ENCODE peak calls at places on chromosomes 12 and 14, in eight cellular contexts. K is heart left ventricle, I is DND-41, T is right atrium auricular region, X is AG09309, E is fibroblast of the aortic adventitia, L is AG09319, O is HCT116. A is an unnamed sample.

GRCh38 chr12:15603461-15604085 is 185.6 kb downstream of the EPS8 start:
- DNase-seq in K (no peak), I (no peak), T (no peak), X (no peak), E (no peak), L (no peak), O (no peak), A (no peak)

GRCh38 chr14:95504135-95505029 is 12.1 kb downstream of the SYNE3 start:
- DNase-seq in K (no peak), I (no peak), T (no peak), X (no peak), E (peak; percentile 91), L (no peak), O (no peak), A (no peak)

GRCh38 chr12:47903151-47903611 is 1.6 kb downstream of the VDR start:
- DNase-seq in K (no peak), I (no peak), T (no peak), X (peak; percentile 45), E (peak; percentile 96), L (peak; percentile 64), O (no peak), A (peak; percentile 43)

GRCh38 chr12:69388371-69388770 is 28.8 kb downstream of the YEATS4 start:
- DNase-seq in K (no peak), I (no peak), T (no peak), X (peak; percentile 53), E (peak; percentile 85), L (peak; percentile 47), O (peak; percentile 34), A (peak; percentile 11)

GRCh38 chr14:51155331-51155730 is 60.4 kb upstream of the TRIM9 start:
- DNase-seq in K (no peak), I (no peak), T (no peak), X (no peak), E (no peak), L (no peak), O (no peak), A (no peak)

GRCh38 chr14:22850944-22851790 is 14.8 kb downstream of the MMP14 start:
- DNase-seq in K (peak; percentile 96), I (no peak), T (peak; percentile 93), X (peak; percentile 97), E (peak; percentile 96), L (peak; percentile 93), O (no peak), A (peak; percentile 14)

GRCh38 chr12:47700263-47700662 is 5.6 kb downstream of the RPAP3 start:
- DNase-seq in K (no peak), I (no peak), T (no peak), X (no peak), E (no peak), L (no peak), O (no peak), A (no peak)

GRCh38 chr12:109625131-109625559 is 51.6 kb downstream of the MVK start:
- DNase-seq in K (peak; percentile 46), I (no peak), T (no peak), X (peak; percentile 14), E (peak; percentile 8), L (no peak), O (peak; percentile 31), A (no peak)

GRCh38 chr12:26471560-26471959 is 276.2 kb downstream of the SSPN start:
- DNase-seq in K (no peak), I (no peak), T (no peak), X (peak; percentile 21), E (peak; percentile 75), L (peak; percentile 5), O (no peak), A (peak; percentile 74)

GRCh38 chr12:1668833-1669543 is 21.9 kb upstream of the ADIPOR2 start:
- DNase-seq in K (peak; percentile 91), I (no peak), T (peak; percentile 74), X (no peak), E (no peak), L (no peak), O (no peak), A (no peak)

GRCh38 chr14:23481362-23481970 is 12.0 kb downstream of the NGDN start:
- DNase-seq in K (no peak), I (peak; percentile 31), T (no peak), X (no peak), E (peak; percentile 32), L (no peak), O (no peak), A (no peak)

GRCh38 chr12:67881565-67881964 is 107.7 kb upstream of the IFNG-AS1 start:
- DNase-seq in K (no peak), I (no peak), T (no peak), X (no peak), E (no peak), L (no peak), O (no peak), A (no peak)

GRCh38 chr12:116202940-116203339 is 74.6 kb downstream of the MED13L start:
- DNase-seq in K (no peak), I (no peak), T (no peak), X (no peak), E (peak; percentile 21), L (no peak), O (no peak), A (no peak)
- TF ChIP-seq CTCF in K (no peak), I (no peak), T (no peak), X (peak; percentile 32), E (peak; percentile 20), L (peak; percentile 40), O (no peak), A (no peak)

DNA sequence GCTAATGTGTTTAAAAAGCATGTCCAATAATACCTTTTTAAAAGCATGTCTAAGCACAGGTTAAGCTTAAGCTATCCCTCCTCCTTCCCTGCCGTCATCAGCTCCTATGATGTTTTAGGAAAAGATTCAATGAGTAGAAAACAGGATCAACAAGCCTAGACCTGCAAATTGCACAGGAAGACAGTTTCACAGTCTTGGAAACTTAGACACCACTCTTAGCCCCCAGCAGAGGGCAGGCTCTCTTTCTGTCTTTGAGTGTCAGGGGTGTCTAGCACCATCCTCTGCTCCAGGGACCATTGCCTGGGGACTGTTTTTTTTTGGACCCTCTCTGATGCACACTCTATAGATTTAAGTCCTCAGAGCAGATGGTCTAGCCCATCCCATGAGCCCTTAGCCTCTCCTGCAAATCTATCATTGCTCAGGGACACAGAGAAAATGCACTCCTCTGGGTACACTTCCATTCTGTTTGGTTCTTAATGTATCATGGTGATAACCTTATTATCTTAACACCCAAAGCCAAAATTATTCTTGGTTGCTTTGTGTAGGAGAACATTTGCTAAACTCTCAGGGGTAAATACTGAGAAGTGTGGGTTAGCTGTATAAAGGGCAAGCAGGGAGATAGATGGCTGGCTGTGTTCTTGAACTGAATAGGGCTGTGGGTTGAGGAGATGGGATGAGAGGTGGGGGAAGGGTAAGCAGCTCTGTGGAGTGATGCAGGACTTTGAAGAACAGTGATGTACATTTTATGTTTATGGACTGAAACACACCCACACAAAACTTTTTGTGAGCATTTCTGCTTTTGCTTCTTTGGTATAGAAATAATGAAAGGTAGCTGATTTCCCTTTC is 259.9 kb upstream of the DDHD1 start:
- DNase-seq in K (no peak), I (peak; percentile 13), T (no peak), X (no peak), E (no peak), L (no peak), O (no peak), A (peak; percentile 10)
- TF ChIP-seq CTCF in K (peak; percentile 11), I (peak; percentile 66), T (no peak), X (peak; percentile 59), E (peak; percentile 45), L (peak; percentile 37), O (no peak), A (peak; percentile 47)

DNA sequence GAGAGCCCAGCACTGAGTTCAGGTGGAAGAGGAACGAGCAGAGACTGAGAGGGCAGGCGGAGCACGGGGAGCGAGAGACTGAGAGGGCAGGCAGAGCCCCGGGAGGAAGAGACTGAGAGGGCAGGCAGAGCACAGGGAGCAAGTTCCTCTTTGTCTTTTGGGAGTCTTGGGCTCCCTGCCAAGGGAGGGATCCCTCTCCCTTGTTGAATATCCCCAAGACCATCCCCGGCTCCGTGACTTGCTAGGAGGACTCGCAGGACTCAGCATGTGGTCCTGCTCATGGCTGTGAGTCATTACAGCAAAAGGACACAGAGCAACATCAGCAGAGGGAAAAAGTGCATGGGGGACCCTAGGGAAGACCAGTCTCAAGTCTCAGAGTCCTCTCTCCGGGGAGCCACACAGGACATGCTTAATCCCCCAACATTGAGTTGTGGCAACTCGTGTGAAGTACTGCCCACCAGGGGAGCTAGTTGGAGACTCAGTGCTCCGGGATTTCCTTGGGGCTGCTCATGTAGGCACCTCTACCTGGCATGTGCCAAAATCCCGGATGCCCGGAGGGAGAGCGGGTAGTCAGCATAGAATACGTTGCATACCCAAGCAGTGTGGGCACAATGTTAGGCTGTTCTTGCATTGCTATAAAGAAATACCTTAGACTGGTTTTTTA is 81.0 kb downstream of the CCDC92 start:
- DNase-seq in K (no peak), I (no peak), T (no peak), X (no peak), E (no peak), L (no peak), O (no peak), A (no peak)
- TF ChIP-seq CTCF in K (no peak), I (no peak), T (no peak), X (no peak), E (no peak), L (no peak), O (no peak), A (no peak)

GRCh38 chr14:69154779-69155178 is 1.9 kb upstream of the DCAF5 start:
- DNase-seq in K (no peak), I (no peak), T (no peak), X (no peak), E (peak; percentile 50), L (no peak), O (no peak), A (no peak)

GRCh38 chr14:69152181-69152943 is 557 bp downstream of the DCAF5 start:
- DNase-seq in K (no peak), I (peak; percentile 72), T (no peak), X (no peak), E (peak; percentile 40), L (no peak), O (no peak), A (peak; percentile 51)

GRCh38 chr14:69151458-69152180 is 1.3 kb downstream of the DCAF5 start:
- DNase-seq in K (peak; percentile 83), I (peak; percentile 81), T (peak; percentile 67), X (no peak), E (peak; percentile 52), L (no peak), O (peak; percentile 48), A (peak; percentile 91)

GRCh38 chr14:69153848-69154208 is 909 bp upstream of the DCAF5 start:
- DNase-seq in K (no peak), I (no peak), T (peak; percentile 67), X (no peak), E (peak; percentile 47), L (no peak), O (no peak), A (peak; percentile 24)

DNA sequence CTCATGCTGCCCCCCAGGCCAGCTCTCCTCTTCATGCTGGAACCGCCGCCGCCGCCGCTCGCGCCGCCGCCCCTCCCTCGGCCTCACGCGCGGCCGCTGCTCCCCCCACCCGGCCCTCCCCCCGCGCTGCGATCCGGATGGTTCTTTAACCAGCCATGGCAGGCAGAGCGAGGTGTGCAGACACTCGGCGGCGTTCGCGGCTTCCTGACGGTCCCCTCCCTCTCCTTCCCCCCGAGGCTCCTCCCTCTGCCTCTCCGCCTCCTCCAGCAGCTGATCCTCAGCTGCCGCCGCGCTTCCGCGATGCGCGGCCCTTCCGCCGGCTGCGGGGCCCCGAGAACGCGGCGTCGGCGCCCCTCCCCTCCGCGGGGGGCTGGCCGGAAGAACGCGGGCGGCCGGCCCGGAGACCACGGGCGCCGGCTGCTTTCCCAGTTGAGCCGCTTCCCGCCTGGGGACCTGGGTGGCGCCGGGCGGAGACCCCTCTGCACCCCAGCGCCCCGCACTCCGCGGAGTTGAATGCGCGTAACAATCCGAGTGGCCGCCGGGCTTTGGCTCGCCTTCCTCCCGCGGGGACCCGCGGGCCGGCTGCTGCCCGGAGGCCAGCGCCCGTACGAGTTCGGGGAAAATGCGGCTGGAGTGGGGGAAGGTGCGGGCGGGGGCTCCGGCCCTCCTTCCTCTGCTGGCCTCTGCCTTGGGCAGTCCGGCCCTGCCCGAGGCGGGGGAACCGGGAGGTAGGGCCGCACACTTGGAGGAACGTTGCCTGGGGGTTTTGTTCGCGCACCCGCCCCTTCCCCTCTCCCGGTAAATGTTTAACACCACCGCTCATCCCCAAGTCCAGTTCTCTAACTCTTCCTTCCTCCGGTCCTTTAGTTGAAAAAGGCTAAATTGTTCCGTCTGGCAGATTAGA is at the start of gene DCAF5:
- DNase-seq in K (peak; percentile 97), I (peak; percentile 95), T (peak; percentile 91), X (peak; percentile 71), E (peak; percentile 90), L (peak; percentile 72), O (peak; percentile 84), A (peak; percentile 99)
- TF ChIP-seq CTCF in K (no peak), I (no peak), T (no peak), X (no peak), E (no peak), L (no peak), O (no peak), A (no peak)